ENCODE peak calls at places on chromosomes 12 and 14, in four cellular contexts. One of them, this sample, is unnamed.

GRCh38 chr12:62715086-62715786 is 219.7 kb downstream of the PPM1H start:
- DNase-seq in SK-N-DZ: no peak
- DNase-seq in hippocampal formation: peak; percentile 46
- DNase-seq in heart left ventricle: no peak
- DNase-seq in this sample: no peak

GRCh38 chr12:95790912-95791849 is 617 bp upstream of the NTN4 start:
- DNase-seq in heart left ventricle: peak; percentile 28
- DNase-seq in hippocampal formation: no peak
- DNase-seq in SK-N-DZ: no peak
- DNase-seq in this sample: peak; percentile 63

GRCh38 chr12:114636723-114637480 is 47.1 kb downstream of the TBX3 start:
- DNase-seq in hippocampal formation: no peak
- DNase-seq in heart left ventricle: no peak
- DNase-seq in SK-N-DZ: no peak
- DNase-seq in this sample: peak; percentile 29

GRCh38 chr12:66036317-66036716 is 94.2 kb downstream of the LLPH start:
- DNase-seq in hippocampal formation: no peak
- DNase-seq in heart left ventricle: peak; percentile 56
- DNase-seq in SK-N-DZ: no peak
- DNase-seq in this sample: peak; percentile 18

GRCh38 chr14:38836539-38836938 is 266.5 kb downstream of the SEC23A start:
- DNase-seq in heart left ventricle: no peak
- DNase-seq in SK-N-DZ: no peak
- DNase-seq in hippocampal formation: no peak
- DNase-seq in this sample: no peak

GRCh38 chr12:114391088-114391487 is 14.9 kb downstream of the TBX5 start:
- DNase-seq in hippocampal formation: no peak
- DNase-seq in SK-N-DZ: no peak
- DNase-seq in heart left ventricle: no peak
- DNase-seq in this sample: no peak

GRCh38 chr14:75519826-75520692 is 2.2 kb upstream of the BATF start:
- DNase-seq in hippocampal formation: no peak
- DNase-seq in heart left ventricle: no peak
- DNase-seq in SK-N-DZ: no peak
- DNase-seq in this sample: no peak

GRCh38 chr14:43356984-43357545 is 1150.0 kb downstream of the FSCB start:
- DNase-seq in hippocampal formation: no peak
- DNase-seq in heart left ventricle: no peak
- DNase-seq in SK-N-DZ: no peak
- DNase-seq in this sample: no peak

GRCh38 chr14:67280506-67280905 is 39.3 kb downstream of the PALS1 start:
- DNase-seq in hippocampal formation: no peak
- DNase-seq in heart left ventricle: no peak
- DNase-seq in SK-N-DZ: no peak
- DNase-seq in this sample: no peak

GRCh38 chr14:61285364-61285763 is 4.2 kb upstream of the TMEM30B start:
- DNase-seq in SK-N-DZ: no peak
- DNase-seq in heart left ventricle: no peak
- DNase-seq in hippocampal formation: no peak
- DNase-seq in this sample: peak; percentile 7

GRCh38 chr12:4421590-4422031 is 24.0 kb downstream of the FGF6 start:
- DNase-seq in SK-N-DZ: peak; percentile 47
- DNase-seq in heart left ventricle: no peak
- DNase-seq in hippocampal formation: no peak
- DNase-seq in this sample: peak; percentile 72

GRCh38 chr14:101602466-101602840 is 41.2 kb downstream of the DIO3 start:
- DNase-seq in heart left ventricle: no peak
- DNase-seq in SK-N-DZ: no peak
- DNase-seq in hippocampal formation: no peak
- DNase-seq in this sample: no peak

GRCh38 chr12:96235497-96235826 is 41.3 kb downstream of the ELK3 start:
- DNase-seq in SK-N-DZ: no peak
- DNase-seq in hippocampal formation: no peak
- DNase-seq in heart left ventricle: no peak
- DNase-seq in this sample: no peak

GRCh38 chr12:6383572-6384498 is at the start of gene LTBR:
- DNase-seq in heart left ventricle: peak; percentile 97
- DNase-seq in SK-N-DZ: peak; percentile 78
- DNase-seq in hippocampal formation: peak; percentile 68
- DNase-seq in this sample: peak; percentile 94

GRCh38 chr12:81461163-81461562 is 298.0 kb downstream of the PPFIA2 start:
- DNase-seq in heart left ventricle: no peak
- DNase-seq in hippocampal formation: no peak
- DNase-seq in SK-N-DZ: no peak
- DNase-seq in this sample: no peak

GRCh38 chr12:19482551-19483109 is 43.3 kb downstream of the AEBP2 start:
- DNase-seq in SK-N-DZ: no peak
- DNase-seq in heart left ventricle: no peak
- DNase-seq in hippocampal formation: no peak
- DNase-seq in this sample: no peak

GRCh38 chr12:46263140-46264017 is 5.5 kb downstream of the SLC38A1 start:
- DNase-seq in heart left ventricle: no peak
- DNase-seq in hippocampal formation: no peak
- DNase-seq in SK-N-DZ: no peak
- DNase-seq in this sample: no peak

GRCh38 chr12:47391566-47391965 is 311.8 kb upstream of the AMIGO2 start:
- DNase-seq in hippocampal formation: no peak
- DNase-seq in heart left ventricle: no peak
- DNase-seq in SK-N-DZ: no peak
- DNase-seq in this sample: no peak

GRCh38 chr12:124548854-124549378 is 18.5 kb downstream of the NCOR2 start:
- DNase-seq in hippocampal formation: no peak
- DNase-seq in SK-N-DZ: peak; percentile 75
- DNase-seq in heart left ventricle: peak; percentile 49
- DNase-seq in this sample: no peak

GRCh38 chr12:33484161-33484560 is 44.5 kb upstream of the SYT10 start:
- DNase-seq in heart left ventricle: no peak
- DNase-seq in SK-N-DZ: no peak
- DNase-seq in hippocampal formation: no peak
- DNase-seq in this sample: no peak

GRCh38 chr14:54038724-54039123 is 82.1 kb upstream of the BMP4 start:
- DNase-seq in SK-N-DZ: no peak
- DNase-seq in heart left ventricle: no peak
- DNase-seq in hippocampal formation: no peak
- DNase-seq in this sample: no peak

GRCh38 chr12:123519151-123520001 is 14.1 kb downstream of the RILPL1 start:
- DNase-seq in hippocampal formation: no peak
- DNase-seq in SK-N-DZ: no peak
- DNase-seq in heart left ventricle: peak; percentile 63
- DNase-seq in this sample: no peak

GRCh38 chr12:116441292-116441691 is 117.9 kb upstream of the MAP1LC3B2 start:
- DNase-seq in SK-N-DZ: no peak
- DNase-seq in hippocampal formation: peak; percentile 12
- DNase-seq in heart left ventricle: no peak
- DNase-seq in this sample: no peak

GRCh38 chr12:48997719-48998496 is 1.3 kb downstream of the DDN start:
- DNase-seq in SK-N-DZ: peak; percentile 65
- DNase-seq in hippocampal formation: no peak
- DNase-seq in heart left ventricle: no peak
- DNase-seq in this sample: no peak

GRCh38 chr12:129558036-129558435 is 345.8 kb downstream of the TMEM132D start:
- DNase-seq in heart left ventricle: no peak
- DNase-seq in SK-N-DZ: no peak
- DNase-seq in hippocampal formation: no peak
- DNase-seq in this sample: no peak

This sample was measured in HT-29.